ENCODE peak calls at places on chromosome 22, in four cellular contexts. L, T, D and E are unnamed samples.

GRCh38 chr22:17115311-17115710 is 5.8 kb downstream of the TMEM121B start:
- DNase-seq in L (no peak), T (no peak), D (peak), E (no peak)

GRCh38 chr22:46001046-46001425 is 24.1 kb upstream of the WNT7B start:
- DNase-seq in L (no peak), T (no peak), D (no peak), E (no peak)

GRCh38 chr22:41040483-41040882 is 51.9 kb upstream of the EP300 start:
- DNase-seq in L (no peak), T (no peak), D (no peak), E (no peak)

GRCh38 chr22:47692811-47693210 is 930.4 kb downstream of the TBC1D22A start:
- DNase-seq in L (no peak), T (no peak), D (no peak), E (no peak)

GRCh38 chr22:43008509-43008908 is 6.4 kb downstream of the PACSIN2 start:
- DNase-seq in L (no peak), T (no peak), D (no peak), E (no peak)

GRCh38 chr22:27378994-27379393 is 422.6 kb downstream of the MN1 start:
- DNase-seq in L (no peak), T (no peak), D (no peak), E (no peak)

GRCh38 chr22:45757068-45757467 is 85.4 kb downstream of the ATXN10 start:
- DNase-seq in L (no peak), T (peak), D (no peak), E (no peak)

GRCh38 chr22:16933924-16934282 is 74.1 kb downstream of the GAB4 start:
- DNase-seq in L (no peak), T (no peak), D (no peak), E (no peak)

GRCh38 chr22:27230189-27230588 is 571.4 kb downstream of the MN1 start:
- DNase-seq in L (no peak), T (no peak), D (no peak), E (no peak)

GRCh38 chr22:22593964-22594656 is 35.0 kb upstream of the PRAME start:
- DNase-seq in L (no peak), T (no peak), D (no peak), E (no peak)

GRCh38 chr22:31290494-31291402 is 1.5 kb downstream of the PIK3IP1 start:
- DNase-seq in L (peak), T (peak), D (peak), E (peak)

GRCh38 chr22:28594784-28595324 is 84.8 kb downstream of the TTC28 start:
- DNase-seq in L (no peak), T (no peak), D (no peak), E (no peak)

GRCh38 chr22:30978304-30978962 is 9.4 kb downstream of the TUG1 start:
- DNase-seq in L (no peak), T (no peak), D (no peak), E (no peak)

GRCh38 chr22:20021196-20022181 is 579 bp downstream of the TANGO2 start:
- DNase-seq in L (no peak), T (peak), D (peak), E (peak)

GRCh38 chr22:25702571-25703167 is 39.3 kb upstream of the MYO18B start:
- DNase-seq in L (no peak), T (no peak), D (no peak), E (no peak)

GRCh38 chr22:17152971-17153370 is 6.1 kb downstream of the HDHD5 start:
- DNase-seq in L (no peak), T (no peak), D (no peak), E (no peak)

GRCh38 chr22:22752556-22753477 is 108.4 kb downstream of the GGTLC2 start:
- DNase-seq in L (no peak), T (no peak), D (no peak), E (peak)

GRCh38 chr22:19398206-19398605 is 33.3 kb downstream of the HIRA start:
- DNase-seq in L (no peak), T (no peak), D (no peak), E (no peak)

GRCh38 chr22:38276161-38276560 is 3.4 kb upstream of the TMEM184B start:
- DNase-seq in L (no peak), T (no peak), D (no peak), E (no peak)

GRCh38 chr22:41574847-41575381 is 14.1 kb downstream of the CSDC2 start:
- DNase-seq in L (no peak), T (peak), D (peak), E (no peak)

GRCh38 chr22:32206774-32207758 is 2.2 kb upstream of the RFPL2 start:
- DNase-seq in L (no peak), T (no peak), D (peak), E (no peak)

GRCh38 chr22:31104869-31105268 is 2.5 kb downstream of the SELENOM start:
- DNase-seq in L (no peak), T (peak), D (no peak), E (no peak)

GRCh38 chr22:23862103-23862502 is 4.4 kb downstream of the SLC2A11 start:
- DNase-seq in L (no peak), T (no peak), D (no peak), E (no peak)